ENCODE peak calls at places on chromosomes 3 and 15, in six cellular contexts. L is pancreas, U is IMR-90, W is brain microvascular endothelial cell, K is AG04449, E is cardiac muscle cell. D is an unnamed sample.
A peak's percentile ranks its signal among the peaks of the same experiment; 100 is the strongest.

GRCh38 chr3:172461530-172462138 is 13.4 kb upstream of the GHSR start:
- DNase-seq in U (peak; percentile 10), W (no peak), K (no peak), E (peak; percentile 37), L (no peak), D (no peak)

GRCh38 chr3:153210116-153210515 is 48.1 kb downstream of the RAP2B start:
- DNase-seq in W (no peak), E (no peak), K (no peak), L (no peak), U (peak; percentile 37), D (no peak)

GRCh38 chr3:85554153-85554552 is 595.4 kb downstream of the CADM2 start:
- DNase-seq in K (no peak), L (no peak), E (no peak), U (no peak), W (no peak), D (no peak)

GRCh38 chr3:77539014-77539413 is 499.1 kb downstream of the ROBO2 start:
- DNase-seq in K (no peak), E (no peak), U (no peak), L (no peak), W (no peak), D (no peak)

GRCh38 chr3:30934208-30934550 is 39.7 kb upstream of the GADL1 start:
- DNase-seq in E (peak; percentile 55), U (peak; percentile 37), L (no peak), K (no peak), W (peak; percentile 49), D (no peak)

GRCh38 chr15:36468746-36469145 is 110.7 kb upstream of the CDIN1 start:
- DNase-seq in L (no peak), W (peak; percentile 9), K (peak; percentile 76), E (peak; percentile 37), U (peak; percentile 100), D (peak; percentile 38)

GRCh38 chr15:37103475-37104071 is 3.2 kb upstream of the MEIS2 start:
- DNase-seq in K (no peak), W (no peak), L (no peak), E (no peak), U (no peak), D (no peak)

GRCh38 chr3:142973217-142974009 is 9.9 kb upstream of the PAQR9 start:
- DNase-seq in L (no peak), U (no peak), E (no peak), K (no peak), W (no peak), D (no peak)

GRCh38 chr3:105836533-105836932 is 32.3 kb downstream of the CBLB start:
- DNase-seq in K (peak; percentile 70), E (no peak), L (no peak), W (peak; percentile 98), U (peak; percentile 95), D (peak; percentile 28)

GRCh38 chr3:61807865-61808276 is 246.5 kb downstream of the PTPRG start:
- DNase-seq in W (no peak), L (no peak), K (peak; percentile 9), E (peak; percentile 85), U (peak; percentile 60), D (no peak)

GRCh38 chr3:126257174-126257573 is 76.8 kb upstream of the ALDH1L1 start:
- DNase-seq in U (no peak), K (no peak), E (no peak), L (no peak), W (no peak), D (no peak)

GRCh38 chr15:90262426-90262825 is 3.0 kb upstream of the NGRN start:
- DNase-seq in E (no peak), W (no peak), U (no peak), L (no peak), K (no peak), D (no peak)

GRCh38 chr15:78069052-78069414 is 8.5 kb downstream of the TBC1D2B start:
- DNase-seq in W (no peak), L (no peak), U (no peak), E (no peak), K (no peak), D (no peak)

GRCh38 chr3:129304553-129305222 is 26.0 kb downstream of the HMCES start:
- DNase-seq in W (no peak), L (no peak), U (no peak), K (no peak), E (peak; percentile 31), D (no peak)

GRCh38 chr3:113054552-113054951 is 63.8 kb downstream of the GTPBP8 start:
- DNase-seq in L (no peak), U (peak; percentile 69), K (peak; percentile 63), W (peak; percentile 4), E (no peak), D (no peak)

GRCh38 chr15:31495281-31495680 is 168.6 kb downstream of the KLF13 start:
- DNase-seq in U (no peak), W (no peak), L (no peak), K (no peak), E (no peak), D (no peak)

GRCh38 chr15:31498329-31498728 is 171.7 kb downstream of the KLF13 start:
- DNase-seq in W (no peak), L (no peak), K (no peak), U (no peak), E (no peak), D (no peak)

GRCh38 chr15:31497838-31498237 is 171.2 kb downstream of the KLF13 start:
- DNase-seq in L (no peak), U (no peak), W (no peak), K (no peak), E (no peak), D (no peak)

GRCh38 chr15:31498756-31499155 is 172.1 kb downstream of the KLF13 start:
- DNase-seq in K (no peak), L (no peak), E (no peak), W (no peak), U (no peak), D (no peak)

DNA sequence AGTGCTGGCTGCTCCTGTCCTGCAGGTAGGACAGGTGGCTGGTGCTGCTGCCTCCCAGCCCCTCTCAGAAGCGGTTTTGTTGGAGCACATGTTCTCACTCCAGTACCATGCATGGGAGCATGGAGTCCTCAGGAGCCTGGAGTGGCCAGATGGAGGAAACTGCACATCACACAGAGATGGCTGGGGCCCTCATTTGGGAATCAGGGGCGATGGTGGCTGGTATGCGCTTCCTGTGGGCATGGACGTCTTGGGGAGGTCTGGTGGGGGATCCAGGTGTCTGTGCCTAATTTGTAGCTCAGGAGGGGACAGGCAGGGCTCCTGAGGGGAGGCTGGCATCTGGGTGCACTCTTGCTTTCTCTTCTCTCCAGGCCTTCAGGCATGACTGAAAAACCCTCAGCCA is 168.2 kb downstream of the KLF13 start:
- DNase-seq in K (no peak), U (no peak), W (no peak), L (no peak), E (no peak), D (no peak)
- TF ChIP-seq CTCF in K (no peak), U (no peak), W (no peak), L (no peak), E (no peak), D (no peak)

GRCh38 chr15:74337607-74338211 is 29.7 kb downstream of the CYP11A1 start:
- DNase-seq in L (no peak), W (no peak), K (no peak), U (no peak), E (no peak), D (no peak)

GRCh38 chr15:74334127-74334526 is 33.3 kb downstream of the CYP11A1 start:
- DNase-seq in W (no peak), K (no peak), E (no peak), U (no peak), L (no peak), D (no peak)

GRCh38 chr15:74335396-74335795 is 32.0 kb downstream of the CYP11A1 start:
- DNase-seq in U (no peak), L (peak; percentile 17), E (no peak), W (no peak), K (no peak), D (no peak)

GRCh38 chr15:74337146-74337545 is 30.3 kb downstream of the CYP11A1 start:
- DNase-seq in U (no peak), K (no peak), E (no peak), L (no peak), W (no peak), D (no peak)

DNA sequence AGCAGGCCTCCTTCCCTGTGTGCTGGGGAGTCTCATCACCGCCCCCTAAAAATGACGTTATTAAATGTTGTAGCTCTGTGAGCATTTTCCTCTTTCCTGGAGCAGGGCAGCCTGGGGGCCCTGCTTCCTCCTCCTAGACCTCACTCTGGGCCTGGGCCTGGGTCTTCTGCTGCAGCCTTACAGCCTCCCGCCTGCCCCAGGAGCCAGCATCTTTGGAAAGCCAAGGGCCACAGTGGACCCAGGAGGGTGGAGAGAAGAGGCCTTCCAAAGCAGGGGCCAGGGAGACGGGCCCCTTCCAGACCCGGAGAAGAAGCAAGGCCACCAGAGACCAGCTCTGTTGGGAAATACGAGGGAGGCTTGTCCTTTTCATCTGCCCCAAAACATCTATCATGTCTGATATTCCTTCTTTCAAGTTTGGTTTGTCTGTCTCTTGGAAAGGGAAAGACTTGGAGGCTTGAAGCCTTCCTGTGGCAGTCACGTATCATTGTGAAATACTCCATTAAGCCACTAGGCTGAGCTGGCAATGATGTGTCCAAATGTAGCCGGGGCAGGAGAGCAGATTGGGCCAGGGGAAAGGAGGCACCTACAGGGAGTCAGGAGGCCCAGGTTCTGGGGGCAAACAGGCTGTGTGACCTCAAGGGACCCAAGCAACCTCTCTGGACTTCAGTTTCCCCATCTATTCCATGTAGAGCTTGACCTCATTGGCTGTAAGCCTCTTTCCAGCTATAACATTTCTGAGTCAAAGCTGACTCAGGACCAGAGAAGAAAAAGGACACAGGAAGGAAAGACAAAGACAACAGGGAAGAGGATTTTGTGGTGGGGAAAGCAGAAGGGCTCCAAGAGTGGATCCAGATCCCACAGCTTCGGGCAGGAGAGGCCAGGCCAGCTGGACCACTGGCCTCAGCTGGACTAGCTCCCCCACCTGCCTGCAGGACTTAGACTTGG is 31.1 kb downstream of the CYP11A1 start:
- DNase-seq in W (no peak), E (no peak), U (peak; percentile 37), L (no peak), K (no peak), D (no peak)
- TF ChIP-seq CTCF in W (peak; percentile 44), E (peak; percentile 15), U (no peak), L (no peak), K (no peak), D (no peak)

GRCh38 chr15:29935296-29936020 is 113.2 kb upstream of the TJP1 start:
- DNase-seq in U (no peak), W (no peak), K (no peak), L (no peak), E (no peak), D (no peak)
- TF ChIP-seq CTCF in U (peak; percentile 15), W (peak; percentile 45), K (no peak), L (no peak), E (no peak), D (peak; percentile 28)

DNA sequence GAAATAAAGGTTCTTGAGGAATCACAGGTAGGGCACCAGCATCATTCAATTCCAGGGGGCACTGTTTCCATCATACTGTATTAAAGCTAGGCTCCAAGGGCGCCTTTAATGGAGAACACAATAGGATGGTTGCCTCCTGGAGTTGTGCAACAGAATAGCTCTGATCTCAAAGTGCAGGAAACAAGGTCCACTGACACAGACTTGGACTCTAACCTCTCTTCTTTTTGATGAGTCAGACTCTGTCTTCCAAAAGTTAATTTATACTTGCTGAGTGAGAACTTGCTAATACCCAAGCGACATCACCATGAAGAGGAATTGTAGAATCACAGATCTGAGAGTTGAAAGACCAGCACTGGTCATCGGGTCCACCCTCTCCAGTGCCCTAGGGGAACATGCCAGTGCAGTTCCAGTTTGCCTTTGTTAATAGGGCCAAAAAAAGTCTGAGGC is 94.4 kb upstream of the PHLDB2 start:
- DNase-seq in K (no peak), E (no peak), W (no peak), U (peak; percentile 59), L (no peak), D (peak; percentile 56)
- TF ChIP-seq CTCF in K (no peak), E (no peak), W (peak; percentile 35), U (peak; percentile 21), L (no peak), D (peak; percentile 29)